ENCODE peak calls at places on chromosomes 13 and 19, in six cellular contexts. Q is tibial nerve; U is CD8-positive, alpha-beta T cell; V is colonic mucosa; T is endothelial cell of umbilical vein; R is neural progenitor cell. Y is an unnamed sample. For H3K4me1 and H3K36me3, the result is how much of the 10 kb centered on the place peaks cover.

GRCh38 chr19:23716792-23717191 is 29.8 kb upstream of the ZNF675 start:
- DNase-seq in T (no peak), U (no peak), Q (no peak), R (no peak), V (no peak), Y (no peak)

GRCh38 chr19:10420444-10421239 is at the start of gene PDE4A:
- DNase-seq in T (no peak), Q (no peak), R (peak), U (no peak), V (no peak), Y (no peak)

GRCh38 chr13:112968380-112968909 is 569 bp upstream of the MCF2L start:
- DNase-seq in U (peak), T (no peak), Q (no peak), V (peak), R (peak), Y (peak)

GRCh38 chr13:23966221-23966690 is 69.0 kb upstream of the C1QTNF9B start:
- DNase-seq in T (no peak), V (no peak), Q (no peak), R (no peak), U (no peak), Y (no peak)

GRCh38 chr19:44607049-44607448 is 6.3 kb upstream of the IGSF23 start:
- DNase-seq in U (no peak), Q (no peak), V (peak), R (no peak), T (peak), Y (no peak)

GRCh38 chr13:55566334-55566733 is 1574.4 kb upstream of the PRR20A start:
- DNase-seq in V (no peak), U (no peak), R (no peak), T (no peak), Q (no peak), Y (no peak)

GRCh38 chr19:3365447-3366103 is 808 bp upstream of the NFIC start:
- DNase-seq in U (no peak), Q (peak), T (no peak), V (peak), R (no peak), Y (peak)

GRCh38 chr13:87942204-87942603 is 271.0 kb downstream of the SLITRK5 start:
- DNase-seq in R (no peak), V (no peak), U (no peak), T (no peak), Q (no peak), Y (no peak)

GRCh38 chr19:38417544-38418506 is 8.2 kb downstream of the RASGRP4 start:
- DNase-seq in T (no peak), R (peak), V (peak), U (peak), Q (peak), Y (peak)
- TF ChIP-seq CTCF in T (no peak), R (peak), V (no peak), U (no peak), Q (no peak), Y (no peak)

GRCh38 chr13:46655727-46656180 is 102.8 kb downstream of the LRCH1 start:
- DNase-seq in R (peak), V (peak), Q (no peak), U (no peak), T (peak), Y (no peak)
- H3K4me1 ChIP-seq in R (under half), V (under half), Q (half or more), U (under half), T (under half), Y (under half)

GRCh38 chr19:55659822-55660221 is 5.0 kb downstream of the U2AF2 start:
- DNase-seq in V (no peak), R (no peak), Q (no peak), U (no peak), T (no peak), Y (no peak)

GRCh38 chr19:55660404-55660803 is 5.6 kb downstream of the U2AF2 start:
- DNase-seq in T (no peak), V (no peak), Q (no peak), U (no peak), R (no peak), Y (no peak)

GRCh38 chr19:55661826-55662225 is 7.0 kb downstream of the U2AF2 start:
- DNase-seq in V (no peak), R (no peak), Q (no peak), U (no peak), T (no peak), Y (no peak)

GRCh38 chr19:55658846-55659459 is 4.1 kb downstream of the U2AF2 start:
- DNase-seq in R (no peak), U (no peak), Q (no peak), V (no peak), T (no peak), Y (no peak)

DNA sequence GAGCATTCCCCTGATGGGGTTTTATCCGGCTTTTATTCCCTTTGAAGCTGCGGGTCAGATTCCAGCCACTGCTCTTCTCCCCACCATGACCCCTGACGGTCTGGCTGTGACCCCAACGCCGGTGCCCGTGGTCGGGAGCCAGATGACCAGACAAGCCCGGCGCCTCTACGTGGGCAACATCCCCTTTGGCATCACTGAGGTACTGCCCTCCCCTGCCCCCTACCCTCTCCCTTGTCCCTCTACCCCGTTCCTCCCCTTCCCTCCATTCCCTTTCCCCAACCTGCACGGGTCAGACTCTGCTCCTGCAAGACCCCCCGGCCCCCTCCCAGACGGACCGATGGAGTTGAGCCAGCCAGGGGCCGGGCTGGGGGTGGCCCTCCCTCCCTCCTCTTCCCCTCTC is 6.2 kb downstream of the U2AF2 start:
- DNase-seq in U (no peak), R (no peak), Q (no peak), V (no peak), T (no peak), Y (no peak)
- H3K36me3 ChIP-seq in U (half or more), R (under half), Q (half or more), V (under half), T (under half), Y (under half)

DNA sequence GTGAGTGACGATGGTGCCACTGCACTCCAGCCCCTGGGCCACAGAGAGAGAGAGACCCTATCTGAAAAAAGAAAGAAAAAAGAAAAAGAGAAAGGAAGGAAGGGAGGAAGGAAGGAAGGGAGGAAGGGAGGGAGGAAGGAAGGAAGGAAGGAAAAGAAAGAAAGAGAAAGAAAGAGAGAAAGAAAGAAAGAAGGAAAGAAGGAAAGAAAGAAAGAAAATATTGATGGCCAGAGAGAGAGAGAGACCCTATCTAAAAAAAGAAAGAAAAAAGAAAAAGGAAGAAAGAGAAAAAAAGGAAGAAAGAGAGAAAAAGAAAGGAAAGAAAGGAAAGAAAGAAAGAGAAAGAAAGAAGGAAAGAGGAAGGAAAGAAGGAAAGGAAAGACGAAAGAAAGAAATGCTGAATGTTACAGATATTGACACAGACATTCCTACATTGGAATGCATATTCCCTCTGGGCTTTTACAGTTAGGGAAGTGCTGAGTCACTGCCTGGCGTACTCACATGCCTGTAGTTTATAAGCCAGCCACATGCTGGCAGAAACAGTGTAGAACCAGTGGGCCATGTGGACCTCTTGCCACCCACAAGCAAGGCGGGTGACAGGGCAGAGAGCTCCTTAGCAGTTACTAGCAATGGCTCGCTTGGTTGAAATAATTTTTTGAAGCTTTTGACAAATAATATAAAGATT is 34.6 kb upstream of the SLC46A3 start:
- DNase-seq in T (peak), V (peak), R (no peak), Q (peak), U (no peak), Y (peak)
- TF ChIP-seq CTCF in T (no peak), V (no peak), R (no peak), Q (no peak), U (no peak), Y (no peak)

DNA sequence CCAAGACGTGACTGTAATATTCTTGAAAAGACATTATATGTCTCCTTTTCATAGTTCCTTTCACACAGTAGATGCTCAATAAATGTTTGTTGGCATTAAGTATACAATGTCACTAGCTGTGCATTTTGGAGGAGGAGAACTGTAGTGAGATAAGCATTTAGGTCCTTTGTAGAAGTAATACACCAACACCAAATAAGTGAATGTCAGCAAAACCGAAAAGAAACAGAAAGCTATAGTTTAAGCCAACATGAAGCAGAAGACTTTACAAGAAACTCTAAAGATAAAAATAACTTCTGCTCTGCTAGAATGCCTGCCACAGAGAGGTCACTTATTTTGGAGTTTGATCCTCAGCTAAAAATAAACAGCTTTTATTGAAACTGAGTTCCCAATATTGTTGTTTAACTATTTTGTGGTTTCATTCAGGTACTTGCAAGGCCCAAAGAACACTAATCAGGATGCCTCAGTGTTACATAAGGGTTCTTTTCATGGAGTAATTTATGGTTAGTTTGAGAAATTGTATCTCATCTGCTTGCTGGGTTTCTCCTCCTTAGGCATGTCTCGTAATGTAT is 86.2 kb downstream of the STARD13 start:
- DNase-seq in U (no peak), T (no peak), R (no peak), Q (no peak), V (no peak), Y (no peak)
- H3K4me1 ChIP-seq in U (under half), T (under half), R (under half), Q (half or more), V (under half), Y (under half)

Y was measured in mucosa of descending colon.